ENCODE peak calls at places on chromosomes 13 and 19, in six cellular contexts. One of them, this sample, is unnamed.
A peak's percentile ranks its signal among the peaks of the same experiment; 100 is the strongest.

GRCh38 chr13:40401911-40402776 is 264.3 kb downstream of the FOXO1 start:
- DNase-seq in heart right ventricle: peak; percentile 95
- DNase-seq in esophagus squamous epithelium: peak; percentile 69
- DNase-seq in bronchial epithelial cell: peak; percentile 86
- DNase-seq in choroid plexus epithelial cell: peak; percentile 99
- DNase-seq in pancreas: peak; percentile 90
- DNase-seq in this sample: peak; percentile 64

GRCh38 chr19:47430041-47430802 is 10.9 kb upstream of the MEIS3 start:
- DNase-seq in heart right ventricle: no peak
- DNase-seq in esophagus squamous epithelium: no peak
- DNase-seq in bronchial epithelial cell: peak; percentile 44
- DNase-seq in choroid plexus epithelial cell: peak; percentile 61
- DNase-seq in pancreas: peak; percentile 81
- DNase-seq in this sample: no peak

GRCh38 chr19:33047422-33047821 is 17.3 kb downstream of the RHPN2 start:
- DNase-seq in heart right ventricle: no peak
- DNase-seq in esophagus squamous epithelium: no peak
- DNase-seq in bronchial epithelial cell: peak; percentile 96
- DNase-seq in choroid plexus epithelial cell: no peak
- DNase-seq in pancreas: no peak
- DNase-seq in this sample: no peak

GRCh38 chr19:53849237-53849676 is 18.4 kb upstream of the MYADM start:
- DNase-seq in heart right ventricle: peak; percentile 53
- DNase-seq in esophagus squamous epithelium: no peak
- DNase-seq in bronchial epithelial cell: no peak
- DNase-seq in choroid plexus epithelial cell: peak; percentile 72
- DNase-seq in pancreas: no peak
- DNase-seq in this sample: no peak

GRCh38 chr19:55172741-55173140 is 6.3 kb upstream of the DNAAF3 start:
- DNase-seq in heart right ventricle: no peak
- DNase-seq in esophagus squamous epithelium: no peak
- DNase-seq in bronchial epithelial cell: peak; percentile 56
- DNase-seq in choroid plexus epithelial cell: peak; percentile 36
- DNase-seq in pancreas: no peak
- DNase-seq in this sample: no peak

GRCh38 chr13:23020246-23020843 is 160.4 kb upstream of the SGCG start:
- DNase-seq in heart right ventricle: peak; percentile 24
- DNase-seq in esophagus squamous epithelium: no peak
- DNase-seq in bronchial epithelial cell: peak; percentile 72
- DNase-seq in choroid plexus epithelial cell: peak; percentile 69
- DNase-seq in pancreas: no peak
- DNase-seq in this sample: peak; percentile 47

GRCh38 chr19:14416743-14417214 is 2.4 kb downstream of the DDX39A start:
- DNase-seq in heart right ventricle: no peak
- DNase-seq in esophagus squamous epithelium: no peak
- DNase-seq in bronchial epithelial cell: peak; percentile 45
- DNase-seq in choroid plexus epithelial cell: no peak
- DNase-seq in pancreas: no peak
- DNase-seq in this sample: no peak

GRCh38 chr19:48896191-48896720 is 2.3 kb downstream of the TULP2 start:
- DNase-seq in heart right ventricle: peak; percentile 68
- DNase-seq in esophagus squamous epithelium: no peak
- DNase-seq in bronchial epithelial cell: no peak
- DNase-seq in choroid plexus epithelial cell: peak; percentile 58
- DNase-seq in pancreas: peak; percentile 84
- DNase-seq in this sample: no peak

GRCh38 chr13:110116072-110116487 is 190.9 kb downstream of the COL4A1 start:
- DNase-seq in heart right ventricle: no peak
- DNase-seq in esophagus squamous epithelium: no peak
- DNase-seq in bronchial epithelial cell: peak; percentile 42
- DNase-seq in choroid plexus epithelial cell: peak; percentile 68
- DNase-seq in pancreas: peak; percentile 81
- DNase-seq in this sample: no peak

GRCh38 chr19:54160948-54161347 is 1.4 kb upstream of the LENG1 start:
- DNase-seq in heart right ventricle: no peak
- DNase-seq in esophagus squamous epithelium: no peak
- DNase-seq in bronchial epithelial cell: no peak
- DNase-seq in choroid plexus epithelial cell: no peak
- DNase-seq in pancreas: no peak
- DNase-seq in this sample: no peak

GRCh38 chr13:20923272-20923671 is 20.7 kb upstream of the XPO4 start:
- DNase-seq in heart right ventricle: no peak
- DNase-seq in esophagus squamous epithelium: no peak
- DNase-seq in bronchial epithelial cell: no peak
- DNase-seq in choroid plexus epithelial cell: no peak
- DNase-seq in pancreas: no peak
- DNase-seq in this sample: no peak

GRCh38 chr19:31261019-31261595 is 88.1 kb downstream of the TSHZ3 start:
- DNase-seq in heart right ventricle: no peak
- DNase-seq in esophagus squamous epithelium: no peak
- DNase-seq in bronchial epithelial cell: no peak
- DNase-seq in choroid plexus epithelial cell: no peak
- DNase-seq in pancreas: no peak
- DNase-seq in this sample: no peak

GRCh38 chr13:30148171-30148754 is 159.1 kb downstream of the KATNAL1 start:
- DNase-seq in heart right ventricle: no peak
- DNase-seq in esophagus squamous epithelium: no peak
- DNase-seq in bronchial epithelial cell: no peak
- DNase-seq in choroid plexus epithelial cell: no peak
- DNase-seq in pancreas: no peak
- DNase-seq in this sample: no peak

GRCh38 chr13:21124853-21125252 is 51.5 kb downstream of the SKA3 start:
- DNase-seq in heart right ventricle: no peak
- DNase-seq in esophagus squamous epithelium: no peak
- DNase-seq in bronchial epithelial cell: peak; percentile 49
- DNase-seq in choroid plexus epithelial cell: peak; percentile 71
- DNase-seq in pancreas: no peak
- DNase-seq in this sample: no peak

GRCh38 chr13:84273163-84273562 is 390.9 kb upstream of the SLITRK1 start:
- DNase-seq in heart right ventricle: no peak
- DNase-seq in esophagus squamous epithelium: no peak
- DNase-seq in bronchial epithelial cell: no peak
- DNase-seq in choroid plexus epithelial cell: no peak
- DNase-seq in pancreas: no peak
- DNase-seq in this sample: no peak
- TF ChIP-seq CTCF in heart right ventricle: no peak
- TF ChIP-seq CTCF in esophagus squamous epithelium: no peak
- TF ChIP-seq CTCF in bronchial epithelial cell: no peak
- TF ChIP-seq CTCF in choroid plexus epithelial cell: no peak
- TF ChIP-seq CTCF in pancreas: no peak
- TF ChIP-seq CTCF in this sample: no peak

DNA sequence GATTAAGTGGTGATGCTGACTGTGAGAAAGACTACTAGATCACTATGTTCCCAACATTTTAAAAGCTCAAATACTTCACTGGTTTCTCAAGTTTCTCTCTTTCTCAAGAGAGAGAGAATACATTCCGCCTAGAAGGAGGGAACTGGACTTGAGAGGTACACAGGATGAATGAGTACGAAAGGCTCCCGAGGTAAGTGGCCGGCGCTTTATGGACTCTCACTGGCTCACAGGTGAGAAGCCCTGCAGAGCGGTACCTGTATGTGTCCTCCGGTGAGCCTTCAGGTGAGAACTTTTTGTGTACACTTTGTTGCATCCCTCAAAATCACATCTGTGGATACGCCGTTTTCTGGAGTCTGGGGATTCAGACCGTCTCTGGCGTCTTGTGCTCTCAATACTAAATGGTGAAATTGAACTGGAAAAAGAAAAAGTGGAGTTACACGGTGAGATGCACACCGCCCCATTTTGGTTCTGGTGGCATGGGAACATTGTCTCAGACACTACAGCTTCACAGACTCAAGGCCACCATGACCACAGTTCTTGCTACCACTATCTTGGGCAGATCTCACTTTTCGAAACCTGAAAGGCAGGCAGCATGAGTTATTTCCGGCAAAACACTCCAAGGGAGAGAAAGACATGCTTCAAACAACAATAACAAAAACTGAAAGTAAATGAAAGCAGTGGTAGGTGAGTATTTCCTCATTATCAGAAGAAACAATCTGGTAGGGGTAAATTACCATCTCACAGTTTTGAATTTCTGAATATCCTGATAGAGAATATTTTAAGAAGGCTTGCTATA is 418.9 kb downstream of the KLF12 start:
- DNase-seq in heart right ventricle: no peak
- DNase-seq in esophagus squamous epithelium: no peak
- DNase-seq in bronchial epithelial cell: peak; percentile 68
- DNase-seq in choroid plexus epithelial cell: no peak
- DNase-seq in pancreas: no peak
- DNase-seq in this sample: peak; percentile 25
- H3K4me3 ChIP-seq in heart right ventricle: no peak overlapping the region
- H3K4me3 ChIP-seq in esophagus squamous epithelium: no peak overlapping the region
- H3K4me3 ChIP-seq in bronchial epithelial cell: no peak overlapping the region
- H3K4me3 ChIP-seq in choroid plexus epithelial cell: no peak overlapping the region
- H3K4me3 ChIP-seq in pancreas: no peak overlapping the region
- H3K4me3 ChIP-seq in this sample: no peak overlapping the region

GRCh38 chr19:28634031-28634328 is 579.0 kb downstream of the UQCRFS1 start:
- DNase-seq in heart right ventricle: no peak
- DNase-seq in esophagus squamous epithelium: no peak
- DNase-seq in bronchial epithelial cell: no peak
- DNase-seq in choroid plexus epithelial cell: no peak
- DNase-seq in pancreas: no peak
- DNase-seq in this sample: no peak

GRCh38 chr19:28632357-28633076 is 580.4 kb downstream of the UQCRFS1 start:
- DNase-seq in heart right ventricle: no peak
- DNase-seq in esophagus squamous epithelium: no peak
- DNase-seq in bronchial epithelial cell: no peak
- DNase-seq in choroid plexus epithelial cell: no peak
- DNase-seq in pancreas: no peak
- DNase-seq in this sample: no peak

GRCh38 chr19:28631931-28632330 is 581.0 kb downstream of the UQCRFS1 start:
- DNase-seq in heart right ventricle: no peak
- DNase-seq in esophagus squamous epithelium: no peak
- DNase-seq in bronchial epithelial cell: no peak
- DNase-seq in choroid plexus epithelial cell: no peak
- DNase-seq in pancreas: no peak
- DNase-seq in this sample: no peak

GRCh38 chr19:28634837-28635236 is 578.1 kb downstream of the UQCRFS1 start:
- DNase-seq in heart right ventricle: no peak
- DNase-seq in esophagus squamous epithelium: no peak
- DNase-seq in bronchial epithelial cell: no peak
- DNase-seq in choroid plexus epithelial cell: no peak
- DNase-seq in pancreas: no peak
- DNase-seq in this sample: no peak

GRCh38 chr19:28633223-28634030 is 579.5 kb downstream of the UQCRFS1 start:
- DNase-seq in heart right ventricle: no peak
- DNase-seq in esophagus squamous epithelium: no peak
- DNase-seq in bronchial epithelial cell: peak; percentile 3
- DNase-seq in choroid plexus epithelial cell: peak; percentile 83
- DNase-seq in pancreas: no peak
- DNase-seq in this sample: no peak
- TF ChIP-seq CTCF in heart right ventricle: peak; percentile 69
- TF ChIP-seq CTCF in esophagus squamous epithelium: peak; percentile 53
- TF ChIP-seq CTCF in bronchial epithelial cell: peak; percentile 52
- TF ChIP-seq CTCF in choroid plexus epithelial cell: peak; percentile 98
- TF ChIP-seq CTCF in pancreas: peak; percentile 65
- TF ChIP-seq CTCF in this sample: peak; percentile 70

DNA sequence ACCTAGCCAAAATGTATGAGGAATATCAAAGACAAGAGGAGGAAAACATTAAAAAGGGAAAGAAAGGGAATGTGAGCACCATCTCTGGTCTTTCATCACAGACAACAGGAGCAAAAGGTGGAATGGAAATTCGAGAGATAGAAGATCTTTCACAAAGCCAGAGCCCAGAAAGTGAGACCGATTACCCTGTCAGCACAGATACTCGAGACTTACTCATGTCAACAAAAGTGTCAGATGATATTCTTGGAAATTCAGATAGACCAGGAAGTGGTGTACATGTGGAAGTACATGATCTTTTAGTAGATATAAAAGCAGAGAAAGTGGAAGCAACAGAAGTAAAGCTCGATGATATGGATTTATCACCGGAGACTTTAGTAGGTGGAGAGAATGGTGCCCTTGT is 217.0 kb downstream of the NBEA start:
- DNase-seq in heart right ventricle: no peak
- DNase-seq in esophagus squamous epithelium: no peak
- DNase-seq in bronchial epithelial cell: no peak
- DNase-seq in choroid plexus epithelial cell: no peak
- DNase-seq in pancreas: no peak
- DNase-seq in this sample: no peak
- H3K4me3 ChIP-seq in heart right ventricle: no peak overlapping the region
- H3K4me3 ChIP-seq in esophagus squamous epithelium: no peak overlapping the region
- H3K4me3 ChIP-seq in bronchial epithelial cell: no peak overlapping the region
- H3K4me3 ChIP-seq in choroid plexus epithelial cell: no peak overlapping the region
- H3K4me3 ChIP-seq in pancreas: no peak overlapping the region
- H3K4me3 ChIP-seq in this sample: no peak overlapping the region

DNA sequence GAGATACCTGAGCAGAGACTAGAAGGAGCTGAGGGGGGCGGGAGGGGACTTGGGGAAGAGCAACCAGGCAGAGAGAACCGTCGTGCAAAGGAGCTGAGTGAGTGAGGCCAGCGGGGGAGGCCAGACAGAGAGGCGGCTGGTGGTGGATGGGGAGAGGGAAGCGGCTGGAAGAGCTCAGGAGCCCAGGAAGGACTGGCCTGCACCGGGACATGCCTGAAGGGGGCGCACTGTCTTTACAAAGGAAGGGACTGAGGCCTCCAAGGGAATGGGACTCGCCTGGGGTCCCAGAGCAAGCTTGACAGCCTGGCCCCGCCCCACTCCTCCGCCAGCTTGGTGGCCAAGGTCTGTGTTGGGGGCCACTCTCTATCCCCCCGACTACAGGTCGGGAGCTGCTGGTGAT is 14.9 kb downstream of the ONECUT3 start:
- DNase-seq in heart right ventricle: no peak
- DNase-seq in esophagus squamous epithelium: no peak
- DNase-seq in bronchial epithelial cell: no peak
- DNase-seq in choroid plexus epithelial cell: no peak
- DNase-seq in pancreas: peak; percentile 43
- DNase-seq in this sample: no peak
- TF ChIP-seq CTCF in heart right ventricle: no peak
- TF ChIP-seq CTCF in esophagus squamous epithelium: peak; percentile 3
- TF ChIP-seq CTCF in bronchial epithelial cell: peak; percentile 29
- TF ChIP-seq CTCF in choroid plexus epithelial cell: peak; percentile 49
- TF ChIP-seq CTCF in pancreas: no peak
- TF ChIP-seq CTCF in this sample: peak; percentile 27

GRCh38 chr19:4473708-4474503 is 1.8 kb downstream of the HDGFL2 start:
- DNase-seq in heart right ventricle: no peak
- DNase-seq in esophagus squamous epithelium: no peak
- DNase-seq in bronchial epithelial cell: no peak
- DNase-seq in choroid plexus epithelial cell: no peak
- DNase-seq in pancreas: peak; percentile 82
- DNase-seq in this sample: no peak
- H3K4me3 ChIP-seq in heart right ventricle: peak overlapping the region; percentile 97
- H3K4me3 ChIP-seq in esophagus squamous epithelium: peak overlapping the region; percentile 1
- H3K4me3 ChIP-seq in bronchial epithelial cell: peak overlapping the region; percentile 78
- H3K4me3 ChIP-seq in choroid plexus epithelial cell: peak overlapping the region; percentile 78
- H3K4me3 ChIP-seq in pancreas: no peak overlapping the region
- H3K4me3 ChIP-seq in this sample: peak overlapping the region; percentile 88